ENCODE peak calls at places on chromosomes 2 and 18, in five cellular contexts. E is stomach; F is CD8-positive, alpha-beta T cell; Q is fibroblast of the conjunctiva; N is CD4-positive, alpha-beta T cell. O is an unnamed sample.
A peak's percentile ranks its signal among the peaks of the same experiment; 100 is the strongest.

GRCh38 chr2:236394571-236394970 is 130.4 kb upstream of the ASB18 start:
- DNase-seq in E (no peak), F (no peak), Q (no peak), N (no peak), O (no peak)

GRCh38 chr2:169476459-169476858 is 2.8 kb upstream of the BBS5 start:
- DNase-seq in E (no peak), F (no peak), Q (no peak), N (no peak), O (no peak)

GRCh38 chr2:71749671-71750101 is 296.3 kb downstream of the DYSF start:
- DNase-seq in E (no peak), F (no peak), Q (no peak), N (no peak), O (no peak)

GRCh38 chr18:75489493-75490190 is 62.1 kb upstream of the SMIM21 start:
- DNase-seq in E (no peak), F (no peak), Q (peak; percentile 87), N (no peak), O (no peak)

GRCh38 chr2:167451496-167452289 is 563.4 kb downstream of the XIRP2 start:
- DNase-seq in E (no peak), F (no peak), Q (no peak), N (no peak), O (no peak)

GRCh38 chr2:173935305-173935704 is 29.9 kb downstream of the SP3 start:
- DNase-seq in E (no peak), F (no peak), Q (no peak), N (no peak), O (no peak)

GRCh38 chr18:62566199-62566598 is 43.4 kb downstream of the ZCCHC2 start:
- DNase-seq in E (peak; percentile 43), F (no peak), Q (peak; percentile 8), N (no peak), O (no peak)

GRCh38 chr2:119792907-119793312 is 33.2 kb downstream of the PTPN4 start:
- DNase-seq in E (no peak), F (no peak), Q (no peak), N (no peak), O (no peak)

GRCh38 chr2:144512421-144513272 is 7.3 kb downstream of the ZEB2 start:
- DNase-seq in E (no peak), F (no peak), Q (no peak), N (no peak), O (no peak)

GRCh38 chr2:46674451-46674850 is 195.1 kb downstream of the TMEM247 start:
- DNase-seq in E (no peak), F (no peak), Q (no peak), N (no peak), O (no peak)

GRCh38 chr2:158781562-158781961 is 13.6 kb upstream of the DAPL1 start:
- DNase-seq in E (no peak), F (no peak), Q (peak; percentile 51), N (no peak), O (no peak)

GRCh38 chr2:20604957-20605381 is 45.9 kb downstream of the HS1BP3 start:
- DNase-seq in E (no peak), F (no peak), Q (peak; percentile 85), N (no peak), O (no peak)

GRCh38 chr2:24621779-24622538 is 130.9 kb downstream of the NCOA1 start:
- DNase-seq in E (no peak), F (no peak), Q (no peak), N (no peak), O (no peak)

GRCh38 chr2:43083710-43084698 is 142.4 kb downstream of the ZFP36L2 start:
- DNase-seq in E (no peak), F (no peak), Q (peak; percentile 73), N (no peak), O (no peak)

GRCh38 chr18:64134044-64134757 is 14.7 kb downstream of the LINC00305 start:
- DNase-seq in E (no peak), F (no peak), Q (no peak), N (no peak), O (peak; percentile 6)

GRCh38 chr18:52353589-52353988 is 13.6 kb downstream of the DCC start:
- DNase-seq in E (no peak), F (no peak), Q (no peak), N (no peak), O (no peak)

GRCh38 chr2:160538115-160538514 is 44.5 kb upstream of the RBMS1 start:
- DNase-seq in E (no peak), F (no peak), Q (no peak), N (no peak), O (no peak)